ENCODE peak calls at places on chromosomes 1 and 21, in ten cellular contexts. E is upper lobe of left lung, G is body of pancreas, Y is GM12892, X is uterus, W is Peyer's patch, S is heart left ventricle, V is GM12878, M is esophagus muscularis mucosa, K is gastrocnemius medialis. A is an unnamed sample.

GRCh38 chr1:167631987-167632680 is 2.1 kb downstream of the RCSD1 start:
- DNase-seq in E (no peak), G (no peak), Y (no peak), X (no peak), W (peak), S (peak), V (no peak), M (no peak), K (no peak), A (peak)

GRCh38 chr1:181514298-181515290 is 31.3 kb downstream of the CACNA1E start:
- DNase-seq in E (no peak), G (no peak), Y (no peak), X (no peak), W (no peak), S (no peak), V (peak), M (peak), K (no peak), A (no peak)

GRCh38 chr1:59574085-59574484 is 240.7 kb upstream of the HOOK1 start:
- DNase-seq in E (no peak), G (no peak), Y (no peak), X (no peak), W (no peak), S (no peak), V (no peak), M (no peak), K (no peak), A (no peak)

GRCh38 chr1:14543191-14543849 is 55.2 kb upstream of the KAZN start:
- DNase-seq in E (no peak), G (no peak), Y (no peak), X (no peak), W (no peak), S (no peak), V (no peak), M (no peak), K (no peak), A (no peak)

GRCh38 chr1:246647113-246647512 is 77.1 kb upstream of the SCCPDH start:
- DNase-seq in E (peak), G (no peak), Y (no peak), X (no peak), W (no peak), S (peak), V (no peak), M (no peak), K (peak), A (peak)

GRCh38 chr1:44592208-44593145 is 81.8 kb downstream of the TMEM53 start:
- DNase-seq in E (no peak), G (no peak), Y (no peak), X (no peak), W (no peak), S (no peak), V (no peak), M (no peak), K (no peak), A (no peak)

GRCh38 chr1:165376041-165376810 is 19.7 kb upstream of the LMX1A start:
- DNase-seq in E (peak), G (peak), Y (no peak), X (peak), W (peak), S (peak), V (no peak), M (peak), K (peak), A (peak)

GRCh38 chr1:209076688-209077087 is 506.8 kb upstream of the CAMK1G start:
- DNase-seq in E (no peak), G (no peak), Y (no peak), X (no peak), W (no peak), S (no peak), V (no peak), M (no peak), K (no peak), A (peak)

GRCh38 chr1:234960722-234961467 is 167.7 kb downstream of the TOMM20 start:
- DNase-seq in E (no peak), G (peak), Y (no peak), X (no peak), W (peak), S (no peak), V (no peak), M (no peak), K (no peak), A (peak)

GRCh38 chr1:234963180-234963903 is 165.3 kb downstream of the TOMM20 start:
- DNase-seq in E (peak), G (peak), Y (peak), X (peak), W (peak), S (peak), V (peak), M (no peak), K (peak), A (peak)

GRCh38 chr1:234961468-234962339 is 166.9 kb downstream of the TOMM20 start:
- DNase-seq in E (no peak), G (no peak), Y (no peak), X (no peak), W (peak), S (no peak), V (no peak), M (no peak), K (no peak), A (no peak)

GRCh38 chr1:234963904-234964702 is 164.5 kb downstream of the TOMM20 start:
- DNase-seq in E (no peak), G (peak), Y (no peak), X (no peak), W (peak), S (no peak), V (no peak), M (no peak), K (peak), A (peak)

GRCh38 chr1:234962340-234962989 is 166.2 kb downstream of the TOMM20 start:
- DNase-seq in E (no peak), G (no peak), Y (no peak), X (peak), W (peak), S (no peak), V (peak), M (no peak), K (no peak), A (peak)
- TF ChIP-seq POLR2A in E (no peak), G (no peak), Y (peak), X (no peak), W (no peak), S (no peak), V (peak), M (no peak), K (no peak), A (no peak)

GRCh38 chr1:1439550-1440261 is 4.2 kb downstream of the VWA1 start:
- DNase-seq in E (peak), G (no peak), Y (no peak), X (no peak), W (no peak), S (no peak), V (no peak), M (no peak), K (no peak), A (no peak)

GRCh38 chr1:1437033-1437903 is 1.8 kb downstream of the VWA1 start:
- DNase-seq in E (peak), G (no peak), Y (no peak), X (no peak), W (no peak), S (peak), V (no peak), M (no peak), K (no peak), A (no peak)

GRCh38 chr1:1436634-1437032 is 1.1 kb downstream of the VWA1 start:
- DNase-seq in E (no peak), G (no peak), Y (no peak), X (no peak), W (no peak), S (no peak), V (no peak), M (no peak), K (no peak), A (no peak)

GRCh38 chr1:1438531-1439381 is 3.3 kb downstream of the VWA1 start:
- DNase-seq in E (peak), G (no peak), Y (no peak), X (no peak), W (no peak), S (peak), V (no peak), M (no peak), K (no peak), A (no peak)

GRCh38 chr1:1437904-1438376 is 2.5 kb downstream of the VWA1 start:
- DNase-seq in E (peak), G (peak), Y (peak), X (no peak), W (no peak), S (peak), V (peak), M (no peak), K (no peak), A (no peak)
- TF ChIP-seq POLR2A in E (no peak), G (peak), Y (no peak), X (no peak), W (no peak), S (no peak), V (no peak), M (no peak), K (no peak), A (no peak)

GRCh38 chr21:36129219-36129618 is 5.7 kb upstream of the CBR3 start:
- DNase-seq in E (no peak), G (no peak), Y (no peak), X (no peak), W (no peak), S (no peak), V (no peak), M (no peak), K (no peak), A (no peak)

GRCh38 chr21:36132691-36133090 is 2.2 kb upstream of the CBR3 start:
- DNase-seq in E (no peak), G (no peak), Y (no peak), X (peak), W (no peak), S (no peak), V (no peak), M (no peak), K (peak), A (no peak)

GRCh38 chr21:36135391-36136094 is 664 bp downstream of the CBR3 start:
- DNase-seq in E (peak), G (peak), Y (peak), X (peak), W (peak), S (peak), V (no peak), M (peak), K (peak), A (peak)

DNA sequence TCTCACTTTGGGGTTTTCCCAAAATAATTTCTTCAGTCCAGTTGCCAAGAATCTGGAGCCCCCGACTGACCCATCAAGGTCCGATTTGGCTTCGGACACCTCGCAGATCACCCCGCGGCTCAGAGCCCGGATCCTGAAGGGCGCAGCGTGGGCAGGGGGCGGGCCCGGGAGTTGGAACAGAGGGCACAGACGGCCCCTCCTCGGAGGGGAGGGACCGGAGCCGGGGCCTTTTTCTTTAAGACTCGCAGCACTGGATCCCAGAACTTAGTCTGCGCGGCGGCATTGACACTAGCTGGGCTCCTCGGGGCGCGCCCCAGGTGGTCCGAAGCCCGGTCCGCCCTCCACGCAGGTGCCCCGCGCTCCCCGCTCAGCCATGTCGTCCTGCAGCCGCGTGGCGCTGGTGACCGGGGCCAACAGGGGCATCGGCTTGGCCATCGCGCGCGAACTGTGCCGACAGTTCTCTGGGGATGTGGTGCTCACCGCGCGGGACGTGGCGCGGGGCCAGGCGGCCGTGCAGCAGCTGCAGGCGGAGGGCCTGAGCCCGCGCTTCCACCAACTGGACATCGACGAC is at the start of gene CBR3:
- DNase-seq in E (peak), G (peak), Y (peak), X (peak), W (peak), S (peak), V (no peak), M (no peak), K (peak), A (no peak)
- TF ChIP-seq POLR2A in E (no peak), G (peak), Y (no peak), X (no peak), W (no peak), S (no peak), V (no peak), M (no peak), K (peak), A (no peak)

GRCh38 chr1:33257759-33258712 is 1.7 kb downstream of the ZNF362 start:
- DNase-seq in E (peak), G (no peak), Y (no peak), X (no peak), W (no peak), S (peak), V (no peak), M (no peak), K (no peak), A (peak)
- TF ChIP-seq POLR2A in E (no peak), G (no peak), Y (no peak), X (no peak), W (peak), S (no peak), V (no peak), M (no peak), K (no peak), A (no peak)

GRCh38 chr1:110960777-110961420 is 2.8 kb downstream of the LRIF1 start:
- DNase-seq in E (no peak), G (no peak), Y (no peak), X (no peak), W (no peak), S (no peak), V (no peak), M (no peak), K (no peak), A (no peak)

GRCh38 chr1:110964400-110964903 is 730 bp upstream of the LRIF1 start:
- DNase-seq in E (no peak), G (no peak), Y (no peak), X (no peak), W (no peak), S (no peak), V (no peak), M (no peak), K (no peak), A (no peak)

GRCh38 chr1:110962892-110963665 is 643 bp downstream of the LRIF1 start:
- DNase-seq in E (peak), G (peak), Y (peak), X (peak), W (peak), S (peak), V (peak), M (no peak), K (peak), A (peak)

GRCh38 chr1:110961902-110962301 is 1.8 kb downstream of the LRIF1 start:
- DNase-seq in E (no peak), G (no peak), Y (no peak), X (no peak), W (no peak), S (no peak), V (no peak), M (no peak), K (no peak), A (no peak)

GRCh38 chr1:110963666-110964399 is at the start of gene LRIF1:
- DNase-seq in E (peak), G (peak), Y (peak), X (peak), W (peak), S (peak), V (peak), M (peak), K (peak), A (peak)
- TF ChIP-seq POLR2A in E (peak), G (peak), Y (peak), X (peak), W (peak), S (peak), V (peak), M (peak), K (peak), A (peak)

GRCh38 chr1:160642281-160642644 is 4.6 kb downstream of the SLAMF1 start:
- DNase-seq in E (no peak), G (no peak), Y (no peak), X (no peak), W (no peak), S (no peak), V (no peak), M (peak), K (no peak), A (no peak)
- TF ChIP-seq POLR2A in E (no peak), G (no peak), Y (peak), X (no peak), W (no peak), S (no peak), V (peak), M (no peak), K (no peak), A (no peak)